ENCODE peak calls at places on chromosomes 7 and 10, in eight cellular contexts. C is lower lobe of right lung; G is CD8-positive, alpha-beta T cell; J is effector memory CD4-positive, alpha-beta T cell; R is mesenchymal stem cell; B is transverse colon; H is GM23338; Q is cardiac muscle cell. U is an unnamed sample.
A peak's percentile ranks its signal among the peaks of the same experiment; 100 is the strongest.

GRCh38 chr7:157079116-157079515 is 59.6 kb upstream of the UBE3C start:
- DNase-seq in J (no peak), C (no peak), H (no peak), R (no peak), Q (no peak), G (no peak), B (no peak), U (no peak)

GRCh38 chr10:475709-476457 is 213.6 kb downstream of the DIP2C start:
- DNase-seq in Q (no peak), B (no peak), G (no peak), J (no peak), R (no peak), C (no peak), H (no peak), U (no peak)

GRCh38 chr10:46016811-46017210 is 13.6 kb downstream of the NCOA4 start:
- DNase-seq in R (no peak), J (no peak), Q (no peak), B (no peak), G (no peak), H (no peak), C (no peak), U (no peak)

GRCh38 chr10:71270301-71270777 is 48.7 kb upstream of the SLC29A3 start:
- DNase-seq in G (no peak), B (peak; percentile 64), C (no peak), H (peak; percentile 94), Q (peak; percentile 87), R (peak; percentile 92), J (no peak), U (peak; percentile 12)

GRCh38 chr7:100942038-100942774 is 7.1 kb upstream of the MUC3A start:
- DNase-seq in G (no peak), H (no peak), B (peak; percentile 42), C (no peak), J (no peak), Q (no peak), R (no peak), U (no peak)

GRCh38 chr10:132841254-132841975 is 55.5 kb upstream of the NKX6-2 start:
- DNase-seq in C (no peak), H (no peak), R (no peak), B (no peak), J (no peak), Q (no peak), G (no peak), U (no peak)

GRCh38 chr7:64632029-64632428 is 33.9 kb upstream of the ZNF107 start:
- DNase-seq in Q (no peak), G (no peak), J (no peak), B (no peak), H (no peak), C (no peak), R (no peak), U (no peak)

GRCh38 chr7:90595801-90596683 is at the start of gene CDK14:
- DNase-seq in C (peak; percentile 91), B (peak; percentile 81), J (no peak), Q (peak; percentile 87), R (peak; percentile 72), G (no peak), H (peak; percentile 91), U (no peak)

GRCh38 chr10:124339951-124340760 is 78.6 kb downstream of the OAT start:
- DNase-seq in J (no peak), G (no peak), B (no peak), C (no peak), H (no peak), R (peak; percentile 99), Q (no peak), U (no peak)

GRCh38 chr7:78968951-78969350 is 484.5 kb downstream of the MAGI2 start:
- DNase-seq in Q (no peak), H (peak; percentile 51), R (no peak), J (no peak), G (no peak), C (no peak), B (no peak), U (no peak)

GRCh38 chr10:125217986-125218675 is 57.8 kb upstream of the CTBP2 start:
- DNase-seq in J (no peak), R (no peak), B (no peak), G (no peak), Q (no peak), C (no peak), H (peak; percentile 36), U (no peak)

GRCh38 chr10:103193820-103194529 is 903 bp upstream of the NT5C2 start:
- DNase-seq in J (no peak), C (no peak), G (no peak), H (peak; percentile 42), R (no peak), B (no peak), Q (no peak), U (no peak)

GRCh38 chr7:114356133-114356532 is 58.5 kb upstream of the FOXP2 start:
- DNase-seq in Q (no peak), H (no peak), J (no peak), C (no peak), R (no peak), B (no peak), G (no peak), U (no peak)

GRCh38 chr7:125561006-125561405 is 631.4 kb upstream of the POT1 start:
- DNase-seq in J (no peak), R (no peak), G (no peak), C (no peak), Q (no peak), B (no peak), H (no peak), U (no peak)

GRCh38 chr7:22385326-22385725 is 28.4 kb upstream of the RAPGEF5 start:
- DNase-seq in C (no peak), Q (no peak), R (no peak), G (no peak), J (no peak), B (no peak), H (no peak), U (no peak)

GRCh38 chr7:77684030-77684429 is 12.2 kb upstream of the RSBN1L start:
- DNase-seq in B (no peak), H (peak; percentile 87), G (no peak), C (no peak), J (no peak), R (peak; percentile 80), Q (peak; percentile 18), U (no peak)

GRCh38 chr10:31317652-31318381 is 1.2 kb upstream of the ZEB1 start:
- DNase-seq in G (peak; percentile 33), H (no peak), Q (no peak), J (no peak), C (peak; percentile 70), B (peak; percentile 78), R (no peak), U (no peak)

GRCh38 chr10:110610308-110610774 is 33.8 kb upstream of the RBM20 start:
- DNase-seq in B (peak; percentile 45), G (no peak), C (no peak), H (peak; percentile 94), Q (peak; percentile 72), J (peak; percentile 10), R (peak; percentile 55), U (peak; percentile 70)

GRCh38 chr7:82697897-82698296 is 254.3 kb upstream of the CACNA2D1 start:
- DNase-seq in J (no peak), B (no peak), C (no peak), Q (no peak), H (no peak), G (no peak), R (peak; percentile 30), U (no peak)

GRCh38 chr10:88065384-88066049 is 202.1 kb downstream of the PTEN start:
- DNase-seq in B (no peak), H (no peak), Q (no peak), C (no peak), G (no peak), R (no peak), J (no peak), U (no peak)
- H3K4me1 ChIP-seq in B (peaks cover 18% of the 10 kb centered on the region), H (peaks cover 5% of the 10 kb centered on the region), Q (peaks cover 12% of the 10 kb centered on the region), C (peaks cover 66% of the 10 kb centered on the region), G (peaks cover 82% of the 10 kb centered on the region), R (peaks cover 2% of the 10 kb centered on the region), J (peaks cover 34% of the 10 kb centered on the region), U (peaks cover 43% of the 10 kb centered on the region)

GRCh38 chr7:44099669-44100068 is 4.5 kb upstream of the AEBP1 start:
- DNase-seq in Q (no peak), H (no peak), J (no peak), C (no peak), G (no peak), R (no peak), B (no peak), U (no peak)
- H3K4me1 ChIP-seq in Q (peaks cover 2% of the 10 kb centered on the region), H (peaks cover 4% of the 10 kb centered on the region), J (peaks cover 3% of the 10 kb centered on the region), C (peaks cover 12% of the 10 kb centered on the region), G (no peaks in the 10 kb centered on the region), R (peaks cover 37% of the 10 kb centered on the region), B (peaks cover 5% of the 10 kb centered on the region), U (peaks cover 3% of the 10 kb centered on the region)

GRCh38 chr10:29946953-29947700 is 112.3 kb downstream of the JCAD start:
- DNase-seq in H (peak; percentile 11), R (peak; percentile 91), J (no peak), B (no peak), G (no peak), Q (no peak), C (no peak), U (no peak)

GRCh38 chr10:29950391-29950790 is 109.0 kb downstream of the JCAD start:
- DNase-seq in J (no peak), C (no peak), Q (no peak), B (no peak), R (peak; percentile 73), H (no peak), G (no peak), U (no peak)

GRCh38 chr10:29949411-29950011 is 109.9 kb downstream of the JCAD start:
- DNase-seq in R (peak; percentile 95), J (no peak), B (no peak), Q (no peak), C (no peak), G (no peak), H (no peak), U (no peak)

GRCh38 chr10:29947701-29948060 is 111.7 kb downstream of the JCAD start:
- DNase-seq in C (no peak), Q (no peak), H (peak; percentile 15), R (no peak), G (no peak), J (no peak), B (no peak), U (no peak)

DNA sequence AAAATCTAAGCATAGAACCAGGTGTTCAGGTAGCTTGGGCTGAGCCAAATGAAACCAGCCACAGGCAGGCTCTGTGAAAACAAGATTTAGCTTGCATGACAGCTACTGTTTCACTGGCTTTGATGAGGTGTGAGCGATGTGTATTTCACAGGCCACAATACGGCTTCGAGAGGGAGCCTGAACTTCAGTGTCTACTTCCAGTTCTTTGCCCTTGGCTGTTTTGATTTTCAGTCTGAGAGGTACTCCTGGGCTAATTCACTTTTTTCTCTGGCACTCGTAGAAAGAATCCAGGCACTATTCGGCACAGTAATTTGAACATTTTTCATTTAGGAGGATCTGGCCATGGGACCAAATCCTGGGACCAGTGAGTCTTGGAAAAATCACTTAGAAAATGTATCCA is 110.4 kb downstream of the JCAD start:
- DNase-seq in G (no peak), Q (peak; percentile 42), J (no peak), B (no peak), C (no peak), H (no peak), R (peak; percentile 74), U (no peak)
- H3K4me1 ChIP-seq in G (no peaks in the 10 kb centered on the region), Q (no peaks in the 10 kb centered on the region), J (no peaks in the 10 kb centered on the region), B (peaks cover 11% of the 10 kb centered on the region), C (peaks cover 16% of the 10 kb centered on the region), H (no peaks in the 10 kb centered on the region), R (peaks cover 24% of the 10 kb centered on the region), U (no peaks in the 10 kb centered on the region)

DNA sequence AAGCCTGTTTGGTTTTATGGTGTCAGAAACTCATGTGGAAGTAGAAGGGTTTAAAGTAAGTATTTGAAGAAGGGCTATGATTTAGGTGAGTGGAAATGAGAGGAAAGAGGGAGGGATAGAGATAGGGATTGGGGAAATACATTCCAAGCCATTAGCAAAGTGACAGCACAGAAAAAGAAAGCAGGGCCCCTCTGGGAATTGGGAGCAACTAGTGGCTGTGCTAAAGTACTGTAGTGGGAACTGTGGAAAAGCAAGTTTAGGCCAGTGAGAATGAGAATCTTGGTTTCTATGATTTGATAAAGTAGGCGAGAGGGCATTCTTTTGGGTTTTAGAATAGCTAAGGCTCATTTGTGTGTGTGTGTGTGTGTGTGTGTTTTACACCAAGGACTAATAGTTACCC is 5.0 kb downstream of the PRKG1 start:
- DNase-seq in H (peak; percentile 54), C (no peak), R (no peak), B (no peak), G (no peak), J (no peak), Q (peak; percentile 38), U (no peak)
- H3K4me1 ChIP-seq in H (peaks cover 64% of the 10 kb centered on the region), C (peaks cover 5% of the 10 kb centered on the region), R (peaks cover 8% of the 10 kb centered on the region), B (peaks cover 24% of the 10 kb centered on the region), G (peaks cover 7% of the 10 kb centered on the region), J (no peaks in the 10 kb centered on the region), Q (peaks cover 10% of the 10 kb centered on the region), U (no peaks in the 10 kb centered on the region)

U was measured in CD4-positive, alpha-beta memory T cell.